ENCODE peak calls at places on chromosomes 4 and X, in seven cellular contexts. K is GM12878, B is HepG2, R is K562, D is SK-N-SH, A is HCT116, Y is H1. W is an unnamed sample. For H3K4me1, the result is how much of the 10 kb centered on the place peaks cover.

GRCh38 chr4:52051615-52052474 is 741 bp downstream of the SPATA18 start:
- DNase-seq in K (no peak), B (peak), R (no peak), D (peak), A (no peak), Y (peak), W (peak)

GRCh38 chr4:74038161-74039064 is at the start of gene CXCL3:
- DNase-seq in K (no peak), B (no peak), R (peak), D (peak), A (no peak), Y (peak), W (no peak)

GRCh38 chr4:29467044-29467717 is 1253.0 kb upstream of the PCDH7 start:
- DNase-seq in K (no peak), B (no peak), R (no peak), D (no peak), A (no peak), Y (no peak), W (no peak)

GRCh38 chr4:84597450-84597849 is 14.5 kb downstream of the CDS1 start:
- DNase-seq in K (no peak), B (no peak), R (peak), D (no peak), A (peak), Y (no peak), W (no peak)

GRCh38 chr4:120009731-120010130 is 56.9 kb downstream of the MAD2L1 start:
- DNase-seq in K (no peak), B (no peak), R (no peak), D (no peak), A (no peak), Y (no peak), W (no peak)

GRCh38 chr4:113623274-113623894 is 138.2 kb downstream of the CAMK2D start:
- DNase-seq in K (no peak), B (no peak), R (no peak), D (no peak), A (no peak), Y (no peak), W (no peak)

GRCh38 chr4:163148466-163149336 is 18.0 kb downstream of the NAF1 start:
- DNase-seq in K (no peak), B (no peak), R (no peak), D (no peak), A (no peak), Y (no peak), W (no peak)

GRCh38 chr4:166121897-166122296 is 248.9 kb downstream of the TLL1 start:
- DNase-seq in K (no peak), B (no peak), R (no peak), D (no peak), A (no peak), Y (no peak), W (no peak)

GRCh38 chr4:74627093-74627492 is 167.2 kb downstream of the BTC start:
- DNase-seq in K (no peak), B (no peak), R (no peak), D (no peak), A (no peak), Y (no peak), W (no peak)

GRCh38 chrX:88937616-88938015 is 190.6 kb downstream of the CPXCR1 start:
- DNase-seq in K (no peak), B (no peak), R (no peak), D (no peak), A (no peak), Y (no peak), W (no peak)

GRCh38 chrX:133754657-133755056 is 230.7 kb downstream of the GPC3 start:
- DNase-seq in K (no peak), B (no peak), R (no peak), D (no peak), A (no peak), Y (no peak), W (no peak)

GRCh38 chr4:10647811-10648210 is 36.8 kb downstream of the CLNK start:
- DNase-seq in K (no peak), B (no peak), R (no peak), D (no peak), A (no peak), Y (no peak), W (no peak)

GRCh38 chr4:8434251-8435073 is 6.1 kb downstream of the ACOX3 start:
- DNase-seq in K (no peak), B (no peak), R (no peak), D (no peak), A (no peak), Y (no peak), W (no peak)

GRCh38 chr4:84849051-84849640 is 117.3 kb downstream of the WDFY3 start:
- DNase-seq in K (no peak), B (no peak), R (no peak), D (no peak), A (no peak), Y (no peak), W (no peak)

GRCh38 chr4:162770761-162771490 is 395.8 kb downstream of the NAF1 start:
- DNase-seq in K (no peak), B (no peak), R (no peak), D (no peak), A (no peak), Y (no peak), W (no peak)

GRCh38 chrX:97322401-97322800 is 438.7 kb downstream of the RPA4 start:
- DNase-seq in K (no peak), B (no peak), R (no peak), D (no peak), A (no peak), Y (no peak), W (no peak)

GRCh38 chr4:168656055-168656660 is 159.3 kb downstream of the PALLD start:
- DNase-seq in K (no peak), B (no peak), R (no peak), D (no peak), A (no peak), Y (no peak), W (no peak)

GRCh38 chr4:170083546-170083945 is 6.2 kb downstream of the AADAT start:
- DNase-seq in K (no peak), B (no peak), R (no peak), D (no peak), A (no peak), Y (no peak), W (no peak)

GRCh38 chrX:134423606-134424005 is 36.4 kb upstream of the HPRT1 start:
- DNase-seq in K (no peak), B (peak), R (peak), D (peak), A (no peak), Y (no peak), W (no peak)

GRCh38 chrX:14920196-14920595 is 47.0 kb downstream of the MOSPD2 start:
- DNase-seq in K (no peak), B (no peak), R (no peak), D (no peak), A (no peak), Y (no peak), W (no peak)

GRCh38 chrX:37746268-37746931 is 33.5 kb upstream of the CYBB start:
- DNase-seq in K (peak), B (no peak), R (no peak), D (no peak), A (no peak), Y (no peak), W (no peak)

GRCh38 chr4:183182873-183183725 is 84.0 kb downstream of the WWC2 start:
- DNase-seq in K (no peak), B (peak), R (peak), D (no peak), A (peak), Y (peak), W (peak)

GRCh38 chr4:2925496-2925895 is 37.7 kb downstream of the NOP14 start:
- DNase-seq in K (no peak), B (no peak), R (no peak), D (no peak), A (no peak), Y (no peak), W (no peak)

GRCh38 chr4:2925931-2926860 is 37.0 kb downstream of the NOP14 start:
- DNase-seq in K (no peak), B (no peak), R (no peak), D (no peak), A (no peak), Y (no peak), W (no peak)

GRCh38 chr4:2927696-2928075 is 35.5 kb downstream of the NOP14 start:
- DNase-seq in K (no peak), B (no peak), R (no peak), D (no peak), A (no peak), Y (no peak), W (no peak)

GRCh38 chr4:2928242-2929155 is 34.7 kb downstream of the NOP14 start:
- DNase-seq in K (no peak), B (no peak), R (no peak), D (no peak), A (no peak), Y (no peak), W (no peak)

GRCh38 chr4:2927016-2927695 is 36.0 kb downstream of the NOP14 start:
- DNase-seq in K (no peak), B (no peak), R (no peak), D (no peak), A (no peak), Y (no peak), W (no peak)
- TF ChIP-seq YY1 in K (no peak), B (no peak), R (no peak), D (no peak), A (no peak), Y (no peak), W (no peak)

GRCh38 chr4:94534401-94535312 is 82.9 kb downstream of the PDLIM5 start:
- DNase-seq in K (peak), B (no peak), R (peak), D (no peak), A (no peak), Y (no peak), W (no peak)
- H3K4me1 ChIP-seq in K (under half), B (under half), R (under half), D (under half), A (under half), Y (under half), W (under half)

GRCh38 chrX:25343060-25343459 is 327.3 kb upstream of the ARX start:
- DNase-seq in K (no peak), B (no peak), R (no peak), D (no peak), A (no peak), Y (no peak), W (no peak)
- TF ChIP-seq YY1 in K (no peak), B (no peak), R (no peak), D (no peak), A (no peak), Y (no peak), W (no peak)

DNA sequence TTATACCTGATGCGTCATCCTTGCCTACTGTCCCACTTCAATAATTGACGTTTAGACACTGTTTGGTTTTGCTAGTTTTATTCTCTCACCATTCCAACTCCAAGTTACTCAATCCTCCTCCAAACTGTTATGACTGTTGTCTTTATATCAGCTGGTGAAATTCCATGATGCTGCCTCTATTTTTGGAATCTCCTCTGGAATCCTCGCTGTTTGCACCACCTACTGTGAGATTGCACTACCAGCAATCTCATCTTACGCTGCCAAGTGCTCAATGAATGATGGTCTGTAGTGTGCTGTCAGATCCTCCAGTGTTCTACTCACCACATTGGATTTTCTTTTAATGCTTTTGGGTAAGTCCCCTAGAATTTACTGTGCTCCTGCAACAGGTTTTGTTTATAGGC is 13.2 kb upstream of the PCDH18 start:
- DNase-seq in K (no peak), B (no peak), R (no peak), D (no peak), A (no peak), Y (no peak), W (no peak)
- H3K4me1 ChIP-seq in K (under half), B (under half), R (under half), D (under half), A (under half), Y (under half), W (under half)

GRCh38 chr4:101290651-101291050 is 56.7 kb downstream of the PPP3CA start:
- DNase-seq in K (no peak), B (no peak), R (no peak), D (no peak), A (no peak), Y (no peak), W (no peak)

GRCh38 chr4:101291198-101291597 is 56.1 kb downstream of the PPP3CA start:
- DNase-seq in K (no peak), B (no peak), R (no peak), D (no peak), A (no peak), Y (no peak), W (no peak)

GRCh38 chr4:101292214-101292613 is 55.1 kb downstream of the PPP3CA start:
- DNase-seq in K (no peak), B (no peak), R (no peak), D (peak), A (no peak), Y (no peak), W (no peak)

GRCh38 chr4:101294591-101294990 is 52.7 kb downstream of the PPP3CA start:
- DNase-seq in K (no peak), B (no peak), R (no peak), D (no peak), A (no peak), Y (no peak), W (no peak)

DNA sequence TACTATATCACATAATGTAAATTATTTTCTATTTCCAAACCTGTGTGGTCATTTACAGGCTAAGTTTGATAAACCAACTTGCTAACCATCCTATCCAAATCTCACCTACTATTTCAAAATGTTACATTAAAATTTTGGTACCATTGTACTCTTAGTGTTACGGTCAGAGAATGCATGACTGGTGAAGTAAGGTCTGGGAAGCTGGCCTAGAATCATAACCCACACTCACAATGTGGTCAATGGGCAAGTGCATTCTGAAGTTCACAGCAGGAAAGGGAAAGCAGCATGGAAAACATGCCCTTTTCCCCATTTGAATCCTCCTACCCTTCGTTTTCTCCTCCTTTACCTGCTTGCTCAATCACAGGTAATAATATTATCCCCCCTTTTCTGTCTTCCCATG is 54.4 kb downstream of the PPP3CA start:
- DNase-seq in K (no peak), B (no peak), R (no peak), D (no peak), A (no peak), Y (no peak), W (no peak)
- TF ChIP-seq YY1 in K (no peak), B (no peak), R (no peak), D (no peak), A (no peak), Y (no peak), W (no peak)